ENCODE peak calls at places on chromosomes 12 and 14, in nine cellular contexts. N is colonic mucosa; Q is upper lobe of right lung; B is heart right ventricle; T is neuronal stem cell; A is neural progenitor cell; X is CD4-positive, CD25-positive, alpha-beta regulatory T cell; L is CD8-positive, alpha-beta memory T cell; Z is right atrium auricular region. O is an unnamed sample. For H3K4me1, the result is how much of the 10 kb centered on the place peaks cover.

GRCh38 chr14:100871234-100872186 is 32.0 kb downstream of the RTL1 start:
- DNase-seq in N (no peak), Q (peak), B (no peak), T (no peak), A (no peak), X (no peak), L (no peak), Z (no peak), O (no peak)

GRCh38 chr12:57063991-57064725 is 14.2 kb upstream of the MYO1A start:
- DNase-seq in N (no peak), Q (no peak), B (no peak), T (no peak), A (no peak), X (peak), L (peak), Z (no peak), O (no peak)

GRCh38 chr14:36967892-36968555 is 204.4 kb downstream of the SLC25A21 start:
- DNase-seq in N (no peak), Q (no peak), B (no peak), T (peak), A (peak), X (no peak), L (no peak), Z (no peak), O (no peak)

GRCh38 chr14:22882529-22883190 is 362 bp upstream of the REM2 start:
- DNase-seq in N (peak), Q (no peak), B (no peak), T (no peak), A (peak), X (no peak), L (no peak), Z (no peak), O (peak)

GRCh38 chr12:77001181-77001758 is 64.1 kb downstream of the E2F7 start:
- DNase-seq in N (no peak), Q (no peak), B (no peak), T (no peak), A (no peak), X (no peak), L (no peak), Z (no peak), O (no peak)

GRCh38 chr12:100142851-100143559 is at the start of gene BLTP3B:
- DNase-seq in N (peak), Q (peak), B (peak), T (peak), A (peak), X (peak), L (peak), Z (peak), O (peak)

GRCh38 chr14:76135722-76136121 is 16.0 kb upstream of the GPATCH2L start:
- DNase-seq in N (no peak), Q (no peak), B (no peak), T (no peak), A (peak), X (no peak), L (no peak), Z (no peak), O (no peak)

GRCh38 chr14:76953196-76953945 is 75.1 kb downstream of the IRF2BPL start:
- DNase-seq in N (peak), Q (peak), B (peak), T (no peak), A (no peak), X (peak), L (peak), Z (peak), O (no peak)

GRCh38 chr14:44788612-44789011 is 173.1 kb downstream of the KLHL28 start:
- DNase-seq in N (no peak), Q (no peak), B (no peak), T (no peak), A (no peak), X (no peak), L (no peak), Z (no peak), O (no peak)

GRCh38 chr12:66290716-66291200 is 11.5 kb upstream of the HELB start:
- DNase-seq in N (no peak), Q (no peak), B (no peak), T (no peak), A (no peak), X (peak), L (peak), Z (no peak), O (no peak)

GRCh38 chr14:52241102-52241793 is 26.2 kb upstream of the PTGDR start:
- DNase-seq in N (no peak), Q (no peak), B (no peak), T (no peak), A (no peak), X (no peak), L (no peak), Z (no peak), O (no peak)

GRCh38 chr12:4825139-4825858 is 84.4 kb upstream of the KCNA1 start:
- DNase-seq in N (no peak), Q (no peak), B (no peak), T (no peak), A (no peak), X (peak), L (peak), Z (no peak), O (no peak)

GRCh38 chr14:81831128-81831815 is 297.6 kb upstream of the SEL1L start:
- DNase-seq in N (no peak), Q (no peak), B (peak), T (no peak), A (peak), X (no peak), L (no peak), Z (peak), O (no peak)

GRCh38 chr14:70955543-70956480 is 48.6 kb downstream of the PCNX1 start:
- DNase-seq in N (no peak), Q (no peak), B (no peak), T (no peak), A (peak), X (peak), L (peak), Z (no peak), O (no peak)

GRCh38 chr12:82326905-82327503 is 31.2 kb downstream of the CCDC59 start:
- DNase-seq in N (no peak), Q (no peak), B (no peak), T (no peak), A (peak), X (peak), L (no peak), Z (no peak), O (no peak)

GRCh38 chr12:53751336-53752191 is at the start of gene CISTR:
- DNase-seq in N (no peak), Q (peak), B (peak), T (peak), A (peak), X (peak), L (peak), Z (no peak), O (no peak)

GRCh38 chr14:87264796-87265195 is 728.2 kb downstream of the GALC start:
- DNase-seq in N (no peak), Q (no peak), B (no peak), T (no peak), A (no peak), X (no peak), L (no peak), Z (no peak), O (no peak)

GRCh38 chr12:111033281-111034147 is 113.1 kb upstream of the MYL2 start:
- DNase-seq in N (no peak), Q (no peak), B (no peak), T (peak), A (peak), X (no peak), L (no peak), Z (no peak), O (no peak)

GRCh38 chr14:99427632-99428315 is 52.9 kb downstream of the SETD3 start:
- DNase-seq in N (no peak), Q (no peak), B (no peak), T (no peak), A (no peak), X (no peak), L (no peak), Z (no peak), O (no peak)

GRCh38 chr12:117162649-117163048 is 27.6 kb downstream of the FBXO21 start:
- DNase-seq in N (no peak), Q (no peak), B (no peak), T (no peak), A (no peak), X (no peak), L (no peak), Z (no peak), O (no peak)

GRCh38 chr12:107275530-107275929 is 182.2 kb upstream of the CRY1 start:
- DNase-seq in N (no peak), Q (no peak), B (no peak), T (no peak), A (no peak), X (no peak), L (no peak), Z (no peak), O (no peak)

GRCh38 chr14:21136024-21136423 is 19.8 kb downstream of the OR5AU1 start:
- DNase-seq in N (no peak), Q (no peak), B (no peak), T (peak), A (peak), X (peak), L (no peak), Z (no peak), O (no peak)

GRCh38 chr14:101823081-101823480 is 61.6 kb downstream of the PPP2R5C start:
- DNase-seq in N (no peak), Q (no peak), B (no peak), T (no peak), A (no peak), X (peak), L (peak), Z (no peak), O (no peak)

GRCh38 chr12:39272934-39273770 is 169.8 kb downstream of the KIF21A start:
- DNase-seq in N (peak), Q (no peak), B (peak), T (peak), A (peak), X (peak), L (no peak), Z (no peak), O (peak)

GRCh38 chr12:32486158-32486557 is 86.8 kb downstream of the FGD4 start:
- DNase-seq in N (no peak), Q (no peak), B (no peak), T (no peak), A (no peak), X (no peak), L (no peak), Z (no peak), O (no peak)

GRCh38 chr14:82313889-82314288 is 780.2 kb upstream of the SEL1L start:
- DNase-seq in N (no peak), Q (no peak), B (no peak), T (no peak), A (no peak), X (no peak), L (no peak), Z (no peak), O (no peak)

GRCh38 chr12:46342562-46343033 is 30.0 kb downstream of the SLC38A2 start:
- DNase-seq in N (peak), Q (no peak), B (peak), T (no peak), A (peak), X (peak), L (peak), Z (no peak), O (no peak)

GRCh38 chr12:32005496-32006125 is 46.4 kb downstream of the RESF1 start:
- DNase-seq in N (no peak), Q (no peak), B (no peak), T (no peak), A (no peak), X (no peak), L (no peak), Z (no peak), O (no peak)

GRCh38 chr12:52836042-52836466 is 1.9 kb upstream of the KRT79 start:
- DNase-seq in N (no peak), Q (peak), B (no peak), T (no peak), A (no peak), X (peak), L (no peak), Z (no peak), O (no peak)

GRCh38 chr14:38860530-38860929 is 242.5 kb downstream of the SEC23A start:
- DNase-seq in N (no peak), Q (no peak), B (no peak), T (no peak), A (no peak), X (no peak), L (no peak), Z (no peak), O (no peak)

GRCh38 chr12:56115329-56115728 is 1.1 kb upstream of the RPL41 start:
- DNase-seq in N (no peak), Q (no peak), B (peak), T (no peak), A (peak), X (no peak), L (no peak), Z (no peak), O (no peak)

GRCh38 chr14:23300687-23301223 is 1.9 kb downstream of the PPP1R3E start:
- DNase-seq in N (peak), Q (no peak), B (peak), T (no peak), A (peak), X (peak), L (no peak), Z (peak), O (no peak)

DNA sequence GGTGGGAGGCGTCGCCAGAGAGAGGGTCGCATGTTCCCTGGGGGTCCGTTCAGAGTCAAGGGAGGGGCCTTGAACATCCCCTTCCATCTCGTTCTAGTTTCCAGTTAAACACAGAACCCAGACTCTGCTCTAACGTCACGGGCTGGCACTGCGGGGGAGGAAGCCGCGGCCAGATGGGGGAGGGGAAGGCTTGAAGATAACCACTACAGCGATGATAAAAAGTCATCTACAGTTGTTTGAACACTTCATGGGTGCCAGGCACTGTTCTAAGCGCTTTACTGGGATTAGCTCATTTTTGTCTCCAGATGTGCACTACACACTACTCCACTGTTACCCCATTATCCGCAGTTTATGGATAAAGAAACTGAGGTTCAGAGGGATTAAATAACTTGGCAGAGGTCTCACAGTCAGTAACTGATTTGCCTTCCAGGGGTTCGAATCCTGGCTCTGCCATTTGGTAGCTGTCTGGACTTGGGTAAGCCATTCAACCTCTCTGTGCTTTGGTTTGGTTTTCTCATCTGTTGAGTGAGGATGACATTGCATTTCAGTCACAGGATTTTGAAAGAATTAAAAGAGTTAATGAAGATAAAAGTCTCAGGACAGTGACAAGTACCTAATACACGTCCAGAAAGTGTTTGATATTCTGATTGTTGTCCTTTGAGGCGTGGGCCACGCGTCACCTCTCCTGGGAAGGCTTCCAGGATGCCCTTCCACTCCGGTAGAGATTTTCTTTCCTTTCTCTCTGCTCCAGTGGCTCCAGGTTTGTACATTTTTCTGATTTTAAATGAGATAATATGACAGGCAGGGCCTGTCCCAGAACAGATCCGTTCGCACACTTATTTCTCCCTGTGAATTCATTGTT is 798 bp upstream of the RASAL1 start:
- DNase-seq in N (peak), Q (no peak), B (no peak), T (no peak), A (no peak), X (peak), L (peak), Z (no peak), O (no peak)
- H3K4me1 ChIP-seq in N (under half), Q (under half), B (under half), T (under half), A (under half), X (under half), L (under half), Z (under half), O (under half)

GRCh38 chr12:78887008-78887407 is 22.4 kb downstream of the SYT1 start:
- DNase-seq in N (no peak), Q (no peak), B (no peak), T (no peak), A (no peak), X (no peak), L (no peak), Z (no peak), O (no peak)

GRCh38 chr12:78885466-78885865 is 20.9 kb downstream of the SYT1 start:
- DNase-seq in N (no peak), Q (no peak), B (no peak), T (no peak), A (peak), X (no peak), L (no peak), Z (no peak), O (no peak)

GRCh38 chr12:78887444-78887843 is 22.9 kb downstream of the SYT1 start:
- DNase-seq in N (no peak), Q (no peak), B (no peak), T (no peak), A (no peak), X (no peak), L (no peak), Z (no peak), O (no peak)

GRCh38 chr12:78891646-78892353 is 27.2 kb downstream of the SYT1 start:
- DNase-seq in N (no peak), Q (no peak), B (no peak), T (no peak), A (no peak), X (no peak), L (no peak), Z (no peak), O (no peak)

GRCh38 chr12:78888583-78888982 is 24.0 kb downstream of the SYT1 start:
- DNase-seq in N (no peak), Q (no peak), B (no peak), T (no peak), A (no peak), X (no peak), L (no peak), Z (no peak), O (no peak)
- H3K4me3 ChIP-seq in N (no peak), Q (no peak), B (no peak), T (no peak), A (no peak), X (no peak), L (no peak), Z (no peak), O (no peak)

GRCh38 chr12:64137117-64137516 is 85.0 kb downstream of the KICS2 start:
- DNase-seq in N (no peak), Q (no peak), B (no peak), T (no peak), A (no peak), X (no peak), L (no peak), Z (no peak), O (no peak)
- H3K4me1 ChIP-seq in N (under half), Q (under half), B (under half), T (under half), A (under half), X (under half), L (under half), Z (under half), O (under half)

GRCh38 chr14:97385727-97386126 is 588.5 kb downstream of the VRK1 start:
- DNase-seq in N (no peak), Q (no peak), B (no peak), T (no peak), A (no peak), X (no peak), L (no peak), Z (no peak), O (no peak)
- H3K4me3 ChIP-seq in N (no peak), Q (no peak), B (no peak), T (no peak), A (no peak), X (no peak), L (no peak), Z (no peak), O (no peak)

DNA sequence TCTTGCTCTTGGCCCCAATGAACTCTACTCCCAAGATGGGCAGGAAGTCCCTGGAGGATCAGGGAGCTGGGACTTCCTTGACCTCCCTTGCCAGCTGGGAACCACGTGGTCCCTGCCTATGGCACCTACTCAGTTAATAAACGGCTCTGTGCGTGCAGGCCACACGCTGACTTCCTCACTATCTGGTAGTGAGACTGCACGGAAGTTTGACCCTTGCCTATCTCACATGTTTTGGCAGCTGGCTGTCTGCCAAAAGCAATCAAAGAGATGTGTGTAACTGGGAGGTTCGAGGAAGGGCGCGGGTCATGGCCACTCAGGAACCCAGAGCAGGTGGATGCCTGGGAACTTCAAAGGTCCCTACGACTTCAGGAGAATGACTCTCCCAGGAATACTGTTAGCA is 57.9 kb downstream of the RFLNA start:
- DNase-seq in N (peak), Q (peak), B (peak), T (no peak), A (no peak), X (no peak), L (no peak), Z (no peak), O (no peak)
- H3K4me1 ChIP-seq in N (under half), Q (under half), B (under half), T (under half), A (under half), X (under half), L (under half), Z (under half), O (under half)

DNA sequence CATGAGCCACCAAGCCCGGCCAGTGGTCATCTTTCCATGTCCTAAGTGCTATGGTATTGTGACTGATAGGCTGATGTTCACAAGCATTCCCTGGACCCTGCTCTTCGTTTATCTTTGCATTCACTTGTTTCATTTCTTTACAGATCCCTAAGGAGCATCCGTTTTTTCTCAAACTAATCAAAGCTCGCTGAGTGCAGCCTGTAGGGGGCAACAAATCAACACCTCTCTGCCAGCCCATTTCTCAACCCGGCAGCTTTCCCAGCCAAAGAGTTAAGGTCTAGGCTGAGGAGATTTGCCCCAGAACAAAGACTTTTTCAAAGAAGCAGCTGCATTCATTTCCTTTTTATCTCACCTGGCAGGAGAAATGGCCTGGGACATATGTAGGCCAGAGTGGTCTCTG is 12.1 kb downstream of the SIRT4 start:
- DNase-seq in N (no peak), Q (no peak), B (no peak), T (no peak), A (peak), X (no peak), L (no peak), Z (no peak), O (no peak)
- H3K4me3 ChIP-seq in N (no peak), Q (no peak), B (no peak), T (no peak), A (no peak), X (no peak), L (no peak), Z (no peak), O (no peak)

GRCh38 chr12:14211829-14212455 is 153.5 kb upstream of the ATF7IP start:
- DNase-seq in N (peak), Q (no peak), B (no peak), T (peak), A (peak), X (no peak), L (no peak), Z (no peak), O (no peak)
- H3K4me1 ChIP-seq in N (under half), Q (under half), B (under half), T (under half), A (under half), X (under half), L (under half), Z (under half), O (under half)

O was measured in NT2/D1.